ENCODE peak calls at places on chromosomes 2 and 18, in nine cellular contexts. P is mucosa of descending colon, W is A673, T is left ventricle myocardium inferior, O is dorsolateral prefrontal cortex, E is cardiac fibroblast, B is IMR-90, Q is suprapubic skin, H is A549. L is an unnamed sample.

GRCh38 chr2:83251473-83251872 is 1207.6 kb downstream of the SUCLG1 start:
- DNase-seq in T (no peak), Q (no peak), B (no peak), O (no peak), P (no peak), H (no peak), W (no peak), E (no peak), L (no peak)

GRCh38 chr2:158598856-158599517 is 142.2 kb downstream of the PKP4 start:
- DNase-seq in P (no peak), E (peak; percentile 11), T (no peak), H (no peak), W (no peak), Q (no peak), B (peak; percentile 20), O (no peak), L (peak; percentile 23)

GRCh38 chr2:187037310-187037709 is 188.3 kb upstream of the ZSWIM2 start:
- DNase-seq in P (no peak), Q (no peak), E (no peak), O (no peak), W (no peak), B (no peak), T (no peak), H (no peak), L (peak; percentile 51)

GRCh38 chr2:73068147-73068546 is 3.4 kb downstream of the SFXN5 start:
- DNase-seq in W (no peak), P (no peak), H (no peak), B (no peak), O (no peak), E (no peak), Q (no peak), T (no peak), L (no peak)

GRCh38 chr18:78939105-78939504 is 40.5 kb upstream of the SALL3 start:
- DNase-seq in H (no peak), Q (no peak), B (no peak), W (no peak), O (no peak), P (no peak), E (no peak), T (no peak), L (no peak)

GRCh38 chr2:113046465-113046864 is 6.2 kb downstream of the IL36B start:
- DNase-seq in E (no peak), H (no peak), Q (no peak), P (no peak), T (no peak), W (no peak), O (no peak), B (no peak), L (no peak)

GRCh38 chr18:80181642-80182461 is 65.5 kb downstream of the PARD6G start:
- DNase-seq in H (no peak), W (no peak), E (no peak), B (no peak), T (no peak), Q (no peak), O (no peak), P (no peak), L (no peak)

GRCh38 chr2:43269706-43270105 is 43.3 kb upstream of the ZFP36L2 start:
- DNase-seq in E (peak; percentile 91), W (no peak), O (no peak), H (no peak), Q (peak; percentile 89), T (peak; percentile 79), P (peak; percentile 44), B (peak; percentile 81), L (no peak)

GRCh38 chr2:112021269-112021668 is 33.8 kb upstream of the TMEM87B start:
- DNase-seq in O (no peak), B (no peak), E (no peak), Q (no peak), T (no peak), P (no peak), W (no peak), H (no peak), L (no peak)

GRCh38 chr2:112019510-112019909 is 35.6 kb upstream of the TMEM87B start:
- DNase-seq in P (no peak), H (no peak), W (no peak), E (no peak), O (no peak), T (no peak), Q (no peak), B (no peak), L (peak; percentile 56)

GRCh38 chr2:112018846-112019245 is 36.2 kb upstream of the TMEM87B start:
- DNase-seq in H (no peak), W (no peak), Q (no peak), T (no peak), E (no peak), B (no peak), O (no peak), P (no peak), L (no peak)

GRCh38 chr2:112021781-112022231 is 33.3 kb upstream of the TMEM87B start:
- DNase-seq in T (no peak), Q (no peak), B (peak; percentile 45), H (no peak), E (no peak), P (no peak), W (no peak), O (no peak), L (peak; percentile 66)

GRCh38 chr2:112020561-112020960 is 34.5 kb upstream of the TMEM87B start:
- DNase-seq in B (no peak), O (no peak), P (no peak), H (no peak), W (no peak), T (no peak), E (no peak), Q (no peak), L (no peak)
- TF ChIP-seq CTCF in B (no peak), O (no peak), P (no peak), H (no peak), W (peak; percentile 22), T (no peak), E (peak; percentile 10), Q (no peak), L (peak; percentile 39)

GRCh38 chr2:184769686-184770085 is 171.4 kb downstream of the ZNF804A start:
- DNase-seq in O (no peak), T (no peak), H (no peak), W (no peak), B (peak; percentile 41), Q (no peak), P (no peak), E (no peak), L (no peak)

GRCh38 chr2:184767059-184767458 is 168.7 kb downstream of the ZNF804A start:
- DNase-seq in H (no peak), Q (no peak), T (no peak), O (no peak), P (no peak), B (no peak), W (no peak), E (no peak), L (no peak)

GRCh38 chr2:184769038-184769437 is 170.7 kb downstream of the ZNF804A start:
- DNase-seq in P (no peak), H (no peak), E (peak; percentile 34), W (peak; percentile 26), O (no peak), Q (no peak), T (no peak), B (peak; percentile 81), L (peak; percentile 63)

GRCh38 chr2:184760931-184761330 is 162.6 kb downstream of the ZNF804A start:
- DNase-seq in W (no peak), O (no peak), P (no peak), Q (no peak), T (no peak), E (no peak), H (no peak), B (no peak), L (no peak)

DNA sequence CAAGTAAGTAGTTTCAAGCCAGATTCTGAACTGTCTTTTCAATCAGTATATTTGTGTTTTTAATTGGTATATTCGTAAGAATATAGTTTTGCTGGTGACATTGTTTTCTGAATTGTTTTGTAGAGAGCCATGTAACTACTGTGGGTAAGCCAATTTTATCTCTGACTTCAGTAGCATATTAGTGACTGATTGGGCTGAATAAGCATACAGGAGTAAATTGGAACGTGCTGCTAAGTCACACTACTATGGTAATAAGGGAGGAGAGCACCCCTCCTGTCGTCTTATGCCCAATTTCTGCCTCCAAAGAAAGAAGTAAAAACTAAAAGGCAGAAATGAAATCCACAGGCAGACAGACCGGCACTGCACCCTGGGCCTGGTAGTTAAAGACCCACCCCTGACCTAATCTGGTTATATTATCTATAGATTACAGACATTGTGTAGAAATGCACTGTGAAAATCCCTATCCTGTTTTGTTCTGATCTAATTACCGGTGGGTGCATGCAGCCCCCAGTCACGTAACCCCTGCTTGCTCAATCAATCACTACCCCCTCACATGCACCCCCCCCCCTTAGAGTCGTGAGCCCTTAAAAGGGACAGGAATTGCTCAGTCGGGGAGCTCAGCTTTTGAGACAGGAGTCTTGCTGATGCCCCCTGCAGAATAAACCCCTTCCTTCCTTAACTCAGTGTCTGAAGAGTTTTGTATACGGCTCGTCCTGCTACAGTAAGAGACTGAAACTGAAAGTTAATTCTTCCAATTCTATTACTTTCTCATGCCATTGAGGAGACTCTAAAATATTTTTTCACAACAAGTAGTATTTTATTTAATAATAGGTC is 166.9 kb downstream of the ZNF804A start:
- DNase-seq in H (no peak), T (no peak), Q (no peak), B (no peak), W (peak; percentile 88), O (no peak), P (no peak), E (no peak), L (no peak)
- H3K4me3 ChIP-seq in H (peak overlapping the region; percentile 36), T (no peak overlapping the region), Q (no peak overlapping the region), B (peak overlapping the region; percentile 23), W (peak overlapping the region; percentile 32), O (peak overlapping the region; percentile 53), P (no peak overlapping the region), E (no peak overlapping the region), L (no peak overlapping the region)

DNA sequence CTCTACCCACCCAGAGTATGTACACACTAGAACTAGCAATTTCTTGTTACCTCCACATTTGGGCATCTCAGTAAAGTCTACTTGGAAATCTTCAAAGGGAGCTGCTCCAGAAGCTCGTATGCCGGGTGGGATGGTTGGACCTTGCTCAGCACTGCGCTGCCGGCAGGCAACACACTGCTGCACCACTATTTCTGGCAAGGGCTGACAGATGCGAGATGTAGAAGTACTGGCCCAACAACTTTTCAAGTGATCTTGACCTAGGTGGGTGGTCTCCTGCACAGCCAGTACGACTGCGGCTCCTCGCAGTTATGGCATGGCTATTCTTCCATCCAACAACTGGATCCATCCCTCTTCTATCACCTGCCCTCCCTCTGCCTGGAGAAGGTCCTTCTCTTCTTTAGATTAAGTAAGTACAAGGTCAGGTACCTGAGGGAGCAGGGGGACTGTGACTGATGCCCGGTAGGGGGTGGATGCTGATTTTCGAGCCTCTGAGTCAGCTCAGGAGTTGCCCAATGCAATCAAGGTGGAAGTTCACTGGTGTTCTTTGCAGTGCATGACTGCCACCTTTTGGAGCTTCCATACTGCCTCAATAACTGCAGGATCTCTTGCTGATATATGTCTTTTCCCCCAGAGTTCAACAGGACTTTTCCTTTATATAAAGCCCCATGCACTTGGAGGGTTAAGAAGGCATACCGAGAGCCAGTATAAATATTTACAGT is 100.4 kb upstream of the SLC1A4 start:
- DNase-seq in E (peak; percentile 72), P (no peak), T (no peak), Q (peak; percentile 64), O (no peak), H (peak; percentile 83), B (peak; percentile 55), W (peak; percentile 31), L (peak; percentile 96)
- TF ChIP-seq CTCF in E (peak; percentile 49), P (no peak), T (peak; percentile 20), Q (peak; percentile 21), O (peak; percentile 25), H (peak; percentile 80), B (peak; percentile 60), W (peak; percentile 29), L (peak; percentile 89)

DNA sequence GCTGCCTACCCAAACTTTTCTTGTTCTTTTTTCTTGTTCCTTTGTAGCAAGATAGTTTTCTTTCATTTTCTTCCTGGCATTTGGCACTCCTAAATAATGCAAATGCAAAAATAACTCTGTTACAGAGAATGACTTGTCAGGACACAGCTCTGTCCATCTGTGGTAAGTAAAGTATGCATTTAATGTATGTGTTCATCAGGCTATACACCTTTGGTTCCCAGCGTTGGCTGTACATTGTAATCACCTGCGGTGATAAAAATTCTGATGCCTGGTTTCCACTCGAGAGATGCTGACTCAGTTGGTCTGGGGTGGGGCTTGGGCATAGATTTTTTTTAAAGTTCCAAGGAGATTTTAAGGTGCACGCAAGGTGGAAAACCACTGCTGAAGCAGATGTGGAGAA is at the start of gene SERPINB13:
- DNase-seq in B (no peak), Q (no peak), P (no peak), W (no peak), H (no peak), T (no peak), E (no peak), O (no peak), L (no peak)
- H3K4me3 ChIP-seq in B (no peak within 1 kb of the TSS), Q (no peak within 1 kb of the TSS), P (no peak within 1 kb of the TSS), W (no peak within 1 kb of the TSS), H (no peak within 1 kb of the TSS), T (no peak within 1 kb of the TSS), E (no peak within 1 kb of the TSS), O (no peak within 1 kb of the TSS), L (no peak within 1 kb of the TSS)